ENCODE peak calls at places on chromosomes 2 and 18, in six cellular contexts. J is fibroblast of lung; E is CD4-positive, CD25-positive, alpha-beta regulatory T cell; W is kidney epithelial cell; O is CD8-positive, alpha-beta memory T cell; Y is endothelial cell of umbilical vein. V is an unnamed sample.

GRCh38 chr2:234395801-234396478 is 100.9 kb downstream of the ARL4C start:
- DNase-seq in O (no peak), W (no peak), Y (no peak), J (no peak), E (no peak), V (no peak)

GRCh38 chr18:24270358-24270936 is 127.2 kb downstream of the OSBPL1A start:
- DNase-seq in W (no peak), J (peak; percentile 15), Y (no peak), O (no peak), E (no peak), V (no peak)

GRCh38 chr18:61765097-61765496 is 127.7 kb downstream of the RNF152 start:
- DNase-seq in E (no peak), W (no peak), J (peak; percentile 14), O (no peak), Y (no peak), V (no peak)

GRCh38 chr2:42810971-42811865 is 18.8 kb upstream of the HAAO start:
- DNase-seq in J (peak; percentile 70), O (peak; percentile 37), W (no peak), Y (peak; percentile 66), E (peak; percentile 55), V (no peak)

GRCh38 chr2:160876765-160877164 is 283.5 kb upstream of the TANK start:
- DNase-seq in J (no peak), E (no peak), Y (no peak), O (no peak), W (no peak), V (no peak)

GRCh38 chr2:148410899-148411298 is 233.7 kb upstream of the EPC2 start:
- DNase-seq in J (no peak), E (no peak), Y (no peak), O (no peak), W (no peak), V (no peak)

GRCh38 chr18:55907352-55908045 is 319.5 kb upstream of the TCF4 start:
- DNase-seq in O (no peak), E (no peak), J (peak; percentile 42), Y (peak; percentile 22), W (no peak), V (no peak)

GRCh38 chr18:37985126-37985525 is 419.5 kb upstream of the CELF4 start:
- DNase-seq in J (no peak), E (no peak), Y (no peak), O (no peak), W (no peak), V (no peak)

GRCh38 chr2:161763153-161763552 is 138.9 kb downstream of the SLC4A10 start:
- DNase-seq in W (no peak), J (no peak), O (no peak), E (no peak), Y (no peak), V (no peak)

GRCh38 chr18:74337912-74338309 is 22.3 kb downstream of the C18orf63 start:
- DNase-seq in E (no peak), O (no peak), Y (no peak), W (no peak), J (no peak), V (no peak)

GRCh38 chr2:146213674-146214073 is 1631.2 kb upstream of the ACVR2A start:
- DNase-seq in W (no peak), Y (no peak), E (no peak), J (no peak), O (no peak), V (no peak)

GRCh38 chr2:238445409-238446190 is 18.9 kb downstream of the ASB1 start:
- DNase-seq in E (no peak), Y (no peak), J (no peak), W (no peak), O (no peak), V (no peak)

GRCh38 chr2:197247083-197247482 is 63.5 kb downstream of the ANKRD44 start:
- DNase-seq in J (no peak), E (no peak), W (no peak), Y (no peak), O (no peak), V (no peak)

GRCh38 chr2:41926614-41927580 is 120.9 kb upstream of the PKDCC start:
- DNase-seq in E (no peak), J (peak; percentile 62), O (no peak), W (no peak), Y (no peak), V (no peak)

GRCh38 chr2:101396352-101396717 is 9.0 kb upstream of the CREG2 start:
- DNase-seq in W (peak; percentile 89), Y (peak; percentile 89), J (peak; percentile 93), E (no peak), O (no peak), V (no peak)

GRCh38 chr18:55228707-55229106 is 269.4 kb upstream of the CCDC68 start:
- DNase-seq in Y (no peak), E (no peak), J (no peak), O (no peak), W (no peak), V (peak; percentile 26)

GRCh38 chr2:48247171-48247570 is 282.8 kb upstream of the STON1 start:
- DNase-seq in J (no peak), O (no peak), W (no peak), E (no peak), Y (no peak), V (no peak)

GRCh38 chr2:190978389-190979053 is 35.5 kb downstream of the STAT1 start:
- DNase-seq in O (no peak), E (no peak), J (peak; percentile 27), Y (peak; percentile 83), W (no peak), V (no peak)

GRCh38 chr2:222569826-222570225 is 86.1 kb downstream of the FARSB start:
- DNase-seq in E (no peak), O (no peak), Y (no peak), W (no peak), J (peak; percentile 42), V (no peak)

GRCh38 chr2:189020179-189020578 is 46.0 kb downstream of the COL3A1 start:
- DNase-seq in E (no peak), J (no peak), W (no peak), O (no peak), Y (no peak), V (no peak)

GRCh38 chr2:203722411-203722810 is 16.0 kb downstream of the CD28 start:
- DNase-seq in W (no peak), J (no peak), E (no peak), O (no peak), Y (no peak), V (no peak)

GRCh38 chr2:226660524-226660923 is 139.1 kb downstream of the IRS1 start:
- DNase-seq in E (no peak), Y (no peak), O (no peak), W (no peak), J (peak; percentile 96), V (no peak)

GRCh38 chr18:10242922-10243680 is 211.3 kb upstream of the APCDD1 start:
- DNase-seq in Y (no peak), O (no peak), J (no peak), E (no peak), W (no peak), V (no peak)

GRCh38 chr2:219514836-219515235 is 554 bp downstream of the ASIC4 start:
- DNase-seq in Y (no peak), J (no peak), W (no peak), O (no peak), E (no peak), V (no peak)
- H3K27me3 ChIP-seq in Y (peaks cover 67% of the 10 kb centered on the region), J (peaks cover 59% of the 10 kb centered on the region), W (peaks cover 81% of the 10 kb centered on the region), O (peaks cover 12% of the 10 kb centered on the region), E (peaks cover 4% of the 10 kb centered on the region), V (peaks cover 68% of the 10 kb centered on the region)

GRCh38 chr2:110904410-110905148 is 172.2 kb downstream of the ACOXL start:
- DNase-seq in W (no peak), J (no peak), Y (no peak), O (no peak), E (no peak), V (no peak)

GRCh38 chr2:110906613-110907365 is 174.4 kb downstream of the ACOXL start:
- DNase-seq in O (no peak), Y (no peak), W (no peak), J (no peak), E (no peak), V (no peak)

DNA sequence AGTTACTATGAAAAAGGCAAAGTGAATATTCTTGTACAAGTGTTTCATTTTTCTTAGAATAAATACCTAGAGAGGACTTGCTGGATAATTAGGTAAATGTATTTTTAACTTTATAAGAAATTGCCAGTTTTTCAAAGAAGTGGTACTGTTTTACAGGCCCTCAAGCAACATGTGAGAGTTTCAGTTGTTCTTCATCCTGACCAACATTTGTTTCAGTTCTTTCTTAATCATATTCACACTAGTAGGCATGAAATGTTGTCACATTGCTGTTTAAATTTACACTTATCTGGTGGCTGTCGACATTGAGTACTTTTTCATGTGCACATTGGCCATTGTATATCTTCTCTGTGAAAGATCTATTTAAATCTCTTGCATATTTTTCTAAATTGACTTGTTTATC is 178.0 kb downstream of the ACOXL start:
- DNase-seq in O (no peak), W (no peak), J (no peak), Y (no peak), E (no peak), V (no peak)
- H3K27me3 ChIP-seq in O (no peaks in the 10 kb centered on the region), W (no peaks in the 10 kb centered on the region), J (no peaks in the 10 kb centered on the region), Y (no peaks in the 10 kb centered on the region), E (peaks cover 10% of the 10 kb centered on the region), V (no peaks in the 10 kb centered on the region)

DNA sequence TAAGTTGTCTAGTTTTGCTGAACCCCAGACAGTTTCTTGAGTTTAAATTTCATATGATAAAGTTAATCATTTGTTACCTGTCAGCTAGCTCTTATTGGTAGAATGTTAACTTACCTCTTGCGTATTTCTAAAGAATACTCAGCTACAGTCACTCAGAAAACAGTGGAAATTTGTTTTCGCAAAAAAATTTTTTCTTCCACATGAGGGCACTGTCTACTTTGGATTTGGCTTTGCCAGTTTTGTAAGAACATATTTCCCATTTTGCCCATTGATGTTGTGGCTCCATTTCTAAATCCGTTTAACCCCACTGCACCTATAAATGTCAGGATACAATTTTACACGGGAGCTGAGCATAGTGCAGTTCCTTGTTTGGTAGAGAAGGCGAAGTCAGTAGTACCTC is 19.1 kb upstream of the GCFC2 start:
- DNase-seq in W (no peak), Y (peak; percentile 29), E (no peak), J (peak; percentile 19), O (no peak), V (peak; percentile 23)
- H3K27me3 ChIP-seq in W (peaks cover 3% of the 10 kb centered on the region), Y (peaks cover 7% of the 10 kb centered on the region), E (no peaks in the 10 kb centered on the region), J (peaks cover 3% of the 10 kb centered on the region), O (no peaks in the 10 kb centered on the region), V (no peaks in the 10 kb centered on the region)

GRCh38 chr2:126676814-126677538 is 21.0 kb downstream of the GYPC start:
- DNase-seq in W (no peak), J (no peak), E (no peak), O (no peak), Y (no peak), V (no peak)

GRCh38 chr2:126675637-126676036 is 19.7 kb downstream of the GYPC start:
- DNase-seq in W (no peak), O (no peak), Y (no peak), J (no peak), E (no peak), V (no peak)

GRCh38 chr2:126681505-126681904 is 25.5 kb downstream of the GYPC start:
- DNase-seq in W (no peak), Y (no peak), J (no peak), O (no peak), E (no peak), V (no peak)

GRCh38 chr2:126678278-126679073 is 22.5 kb downstream of the GYPC start:
- DNase-seq in E (no peak), Y (no peak), W (no peak), O (no peak), J (no peak), V (no peak)

DNA sequence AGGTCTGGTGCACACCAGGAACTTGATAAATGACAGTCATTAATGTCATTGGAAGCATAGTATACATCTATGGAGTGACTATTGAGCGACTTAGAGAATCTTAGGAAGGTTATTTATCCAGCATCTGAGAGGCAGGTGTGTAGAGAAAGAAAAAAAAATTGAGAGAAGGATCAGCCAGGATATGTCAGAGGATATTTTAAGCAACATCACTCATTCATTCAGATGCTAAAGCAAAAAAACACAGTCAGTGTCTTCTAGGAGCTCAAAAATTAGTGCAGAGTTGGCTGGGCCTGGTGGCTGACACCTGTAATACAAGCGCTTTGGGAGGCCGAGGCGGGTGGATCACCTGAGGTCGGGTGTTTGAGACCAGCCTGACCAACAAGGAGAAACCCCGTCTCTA is 23.4 kb downstream of the GYPC start:
- DNase-seq in O (no peak), J (no peak), E (no peak), W (no peak), Y (no peak), V (no peak)
- H3K27me3 ChIP-seq in O (no peaks in the 10 kb centered on the region), J (no peaks in the 10 kb centered on the region), E (no peaks in the 10 kb centered on the region), W (no peaks in the 10 kb centered on the region), Y (no peaks in the 10 kb centered on the region), V (no peaks in the 10 kb centered on the region)